ENCODE peak calls at places on chromosomes 1 and 21, in nine cellular contexts. B is HEK293T; S is activated T-cell treated with anti-CD3 and anti-CD28 coated beads, Interleukin-2, amount 50 U/mL, for 72 hours; N is type B pancreatic cell; Q is cardiac fibroblast; H is GM23248; W is stimulated activated CD4-positive, alpha-beta T cell treated with anti-CD3 and anti-CD28 coated beads, TNF-alpha, amount 100 ng/mL, for 4 hours; F is B cell; P is IMR-90. Y is an unnamed sample.

GRCh38 chr1:147605591-147605990 is 64.3 kb downstream of the BCL9 start:
- DNase-seq in W (no peak), H (no peak), N (no peak), F (no peak), P (peak; percentile 67), Q (no peak), S (no peak), B (no peak), Y (no peak)

GRCh38 chr21:33686386-33686785 is 44.1 kb downstream of the ITSN1 start:
- DNase-seq in H (peak; percentile 16), P (no peak), B (no peak), Q (no peak), S (no peak), W (no peak), F (no peak), N (no peak), Y (no peak)

GRCh38 chr1:11938722-11939526 is 4.4 kb downstream of the PLOD1 start:
- DNase-seq in H (peak; percentile 45), F (no peak), P (no peak), S (no peak), N (no peak), Q (peak; percentile 24), W (no peak), B (no peak), Y (peak; percentile 13)

GRCh38 chr1:1243261-1243660 is 3.3 kb downstream of the C1QTNF12 start:
- DNase-seq in S (no peak), Q (no peak), H (no peak), W (no peak), N (no peak), P (no peak), B (no peak), F (no peak), Y (no peak)

GRCh38 chr1:230359992-230360391 is 66.1 kb downstream of the PGBD5 start:
- DNase-seq in N (no peak), W (no peak), P (peak; percentile 80), F (no peak), Q (peak; percentile 32), H (peak; percentile 51), S (no peak), B (no peak), Y (no peak)

GRCh38 chr1:208682664-208683013 is 438.5 kb upstream of the PLXNA2 start:
- DNase-seq in H (no peak), F (no peak), B (no peak), W (no peak), P (no peak), S (no peak), N (no peak), Q (no peak), Y (no peak)

GRCh38 chr21:31098576-31099005 is 60.3 kb upstream of the KRTAP19-8 start:
- DNase-seq in F (peak; percentile 55), S (peak; percentile 75), B (peak; percentile 86), Q (peak; percentile 63), N (peak; percentile 76), P (peak; percentile 48), H (peak; percentile 72), W (peak; percentile 49), Y (peak; percentile 72)

GRCh38 chr1:2130871-2131289 is 63.7 kb downstream of the FAAP20 start:
- DNase-seq in H (no peak), Q (no peak), W (no peak), P (no peak), S (no peak), B (no peak), F (no peak), N (no peak), Y (no peak)

GRCh38 chr1:14956579-14957195 is 196.9 kb upstream of the TMEM51 start:
- DNase-seq in P (no peak), Q (no peak), W (no peak), B (no peak), S (no peak), N (no peak), F (no peak), H (no peak), Y (no peak)

GRCh38 chr1:248686815-248687214 is 15.8 kb downstream of the OR14I1 start:
- DNase-seq in Q (no peak), W (no peak), N (no peak), H (no peak), S (peak; percentile 14), B (peak; percentile 5), F (peak; percentile 47), P (no peak), Y (no peak)

GRCh38 chr1:151741516-151741915 is 20.2 kb downstream of the RIIAD1 start:
- DNase-seq in W (no peak), F (no peak), P (no peak), H (no peak), Q (no peak), S (no peak), N (no peak), B (no peak), Y (no peak)

GRCh38 chr1:21268281-21269239 is 21.7 kb downstream of the ECE1 start:
- DNase-seq in H (peak; percentile 17), N (no peak), S (no peak), F (no peak), W (no peak), Q (no peak), P (no peak), B (no peak), Y (no peak)

GRCh38 chr1:179077396-179077795 is 4.5 kb upstream of the TOR3A start:
- DNase-seq in P (peak; percentile 81), Q (peak; percentile 71), B (no peak), W (no peak), N (no peak), S (no peak), F (no peak), H (peak; percentile 69), Y (peak; percentile 73)

GRCh38 chr1:4931486-4931885 is 277.1 kb downstream of the AJAP1 start:
- DNase-seq in P (no peak), S (no peak), B (no peak), N (no peak), W (no peak), Q (no peak), F (no peak), H (no peak), Y (no peak)

GRCh38 chr1:227411066-227411465 is 92.8 kb upstream of the CDC42BPA start:
- DNase-seq in Q (peak; percentile 23), B (no peak), F (no peak), H (peak; percentile 44), S (no peak), N (no peak), W (no peak), P (peak; percentile 24), Y (peak; percentile 51)

GRCh38 chr1:172351761-172352161 is 68.7 kb upstream of the C1orf105 start:
- DNase-seq in P (peak; percentile 74), Q (peak; percentile 71), S (no peak), F (no peak), W (no peak), N (no peak), B (no peak), H (peak; percentile 53), Y (peak; percentile 55)